ENCODE peak calls at places on chromosome 7, in nine cellular contexts. S is lower lobe of right lung, J is cardiac muscle cell, Y is heart right ventricle, G is left ventricle myocardium inferior, O is pancreas, T is Panc1, Q is colonic mucosa, A is neural progenitor cell. U is an unnamed sample.

GRCh38 chr7:98396768-98397167 is 4.1 kb downstream of the BAIAP2L1 start:
- DNase-seq in S (no peak), J (no peak), Y (no peak), G (no peak), O (no peak), T (no peak), Q (no peak), A (no peak), U (no peak)

GRCh38 chr7:87395442-87396020 is 50.1 kb downstream of the CROT start:
- DNase-seq in S (no peak), J (no peak), Y (no peak), G (no peak), O (no peak), T (no peak), Q (no peak), A (no peak), U (no peak)

GRCh38 chr7:23607130-23607529 is 9.9 kb downstream of the CCDC126 start:
- DNase-seq in S (no peak), J (no peak), Y (no peak), G (no peak), O (no peak), T (no peak), Q (no peak), A (no peak), U (no peak)

GRCh38 chr7:24609059-24609458 is 35.8 kb downstream of the PALS2 start:
- DNase-seq in S (no peak), J (peak; percentile 13), Y (no peak), G (no peak), O (no peak), T (no peak), Q (no peak), A (no peak), U (no peak)

GRCh38 chr7:44289341-44290249 is 35.8 kb downstream of the CAMK2B start:
- DNase-seq in S (peak; percentile 32), J (peak; percentile 43), Y (no peak), G (peak; percentile 30), O (no peak), T (no peak), Q (no peak), A (no peak), U (peak; percentile 69)

GRCh38 chr7:104231054-104232046 is 23.5 kb upstream of the ORC5 start:
- DNase-seq in S (peak; percentile 45), J (peak; percentile 70), Y (peak; percentile 22), G (no peak), O (peak; percentile 46), T (peak; percentile 57), Q (peak; percentile 30), A (peak; percentile 80), U (peak; percentile 28)

GRCh38 chr7:30869794-30870491 is 41.7 kb upstream of the AQP1 start:
- DNase-seq in S (no peak), J (peak; percentile 15), Y (peak; percentile 75), G (peak; percentile 42), O (no peak), T (no peak), Q (no peak), A (no peak), U (peak; percentile 34)

GRCh38 chr7:43782768-43783555 is 24.5 kb downstream of the BLVRA start:
- DNase-seq in S (no peak), J (no peak), Y (no peak), G (no peak), O (no peak), T (no peak), Q (no peak), A (no peak), U (no peak)

GRCh38 chr7:19122018-19122588 is 4.7 kb upstream of the TWIST1 start:
- DNase-seq in S (no peak), J (peak; percentile 77), Y (no peak), G (no peak), O (no peak), T (peak; percentile 22), Q (no peak), A (peak; percentile 69), U (no peak)

GRCh38 chr7:8190121-8190895 is 71.7 kb downstream of the ICA1 start:
- DNase-seq in S (no peak), J (peak; percentile 60), Y (peak; percentile 53), G (no peak), O (peak; percentile 18), T (peak; percentile 46), Q (peak; percentile 62), A (peak; percentile 78), U (no peak)

GRCh38 chr7:151435103-151435916 is 4.6 kb downstream of the CRYGN start:
- DNase-seq in S (no peak), J (no peak), Y (no peak), G (no peak), O (no peak), T (no peak), Q (no peak), A (no peak), U (no peak)

GRCh38 chr7:135447783-135448182 is 62.1 kb downstream of the CNOT4 start:
- DNase-seq in S (no peak), J (no peak), Y (no peak), G (no peak), O (no peak), T (no peak), Q (no peak), A (no peak), U (peak; percentile 23)

GRCh38 chr7:106109521-106110237 is 2.4 kb downstream of the SYPL1 start:
- DNase-seq in S (no peak), J (no peak), Y (no peak), G (no peak), O (no peak), T (no peak), Q (no peak), A (no peak), U (no peak)

GRCh38 chr7:20519641-20520040 is 95.8 kb upstream of the ABCB5 start:
- DNase-seq in S (no peak), J (no peak), Y (no peak), G (no peak), O (no peak), T (no peak), Q (no peak), A (no peak), U (no peak)

GRCh38 chr7:120995659-120996058 is 7.1 kb downstream of the CPED1 start:
- DNase-seq in S (no peak), J (no peak), Y (no peak), G (no peak), O (no peak), T (no peak), Q (no peak), A (no peak), U (no peak)
- H3K4me1 ChIP-seq in S (peaks cover 52% of the 10 kb centered on the region), J (no peaks in the 10 kb centered on the region), Y (peaks cover 99% of the 10 kb centered on the region), G (peaks cover 95% of the 10 kb centered on the region), O (no peaks in the 10 kb centered on the region), T (no peaks in the 10 kb centered on the region), Q (no peaks in the 10 kb centered on the region), A (no peaks in the 10 kb centered on the region), U (peaks cover 4% of the 10 kb centered on the region)

DNA sequence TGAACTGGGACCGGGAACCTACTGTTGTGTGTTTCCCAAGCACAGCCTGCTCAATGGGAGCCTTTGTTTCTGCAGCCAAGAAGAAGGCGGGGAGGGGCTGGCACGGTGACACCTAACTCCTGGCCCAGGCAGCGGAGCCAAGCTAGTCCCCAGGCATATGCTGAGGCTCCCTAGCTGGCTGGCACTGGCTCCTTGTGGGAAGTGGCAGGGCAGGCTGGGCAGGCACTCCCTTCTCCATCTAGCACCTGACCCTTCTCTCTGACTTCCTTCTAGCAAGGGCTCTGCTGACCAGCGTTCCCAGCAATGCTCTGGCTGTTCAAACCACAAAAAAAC is 325.0 kb downstream of the PLXNA4 start:
- DNase-seq in S (peak; percentile 90), J (peak; percentile 21), Y (peak; percentile 63), G (peak; percentile 80), O (peak; percentile 94), T (no peak), Q (peak; percentile 89), A (peak; percentile 60), U (peak; percentile 90)
- H3K27ac ChIP-seq in S (no peak overlapping the region), J (no peak overlapping the region), Y (no peak overlapping the region), G (no peak overlapping the region), O (peak overlapping the region; percentile 78), T (no peak overlapping the region), Q (peak overlapping the region; percentile 71), A (no peak overlapping the region), U (no peak overlapping the region)

DNA sequence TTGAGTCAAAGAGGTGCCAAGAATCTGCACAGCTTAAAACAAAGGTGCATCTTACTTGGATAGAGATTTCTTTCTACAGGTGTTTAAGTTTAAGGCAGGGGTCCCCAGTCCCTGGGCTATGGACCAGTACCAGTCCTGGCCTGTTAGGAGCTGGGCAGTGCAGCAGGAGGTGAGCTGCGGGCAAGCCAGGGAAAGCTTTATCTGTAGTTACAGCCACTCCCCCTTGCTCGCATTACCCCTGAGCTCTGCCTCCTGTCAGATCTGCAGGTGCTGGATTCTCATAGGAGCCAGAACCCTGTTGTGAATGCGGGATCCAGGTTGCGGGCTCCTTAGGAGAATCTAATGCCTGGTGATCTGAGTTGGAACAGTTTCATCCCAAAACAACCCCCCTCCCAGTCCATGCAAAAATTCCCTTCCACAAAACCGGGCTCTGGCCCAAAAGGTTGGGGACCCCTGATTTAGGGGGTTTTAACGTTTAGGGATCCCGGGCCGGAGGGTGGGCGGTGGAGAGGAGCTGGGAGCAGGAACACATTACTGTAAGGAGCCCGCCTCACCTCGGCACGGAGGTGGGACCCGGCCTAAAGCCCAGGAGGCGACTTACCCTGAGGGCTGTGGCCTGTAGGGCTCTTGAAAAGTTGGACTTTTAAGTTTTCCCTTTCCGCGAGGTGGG is 60.2 kb downstream of the ZNF467 start:
- DNase-seq in S (peak; percentile 28), J (no peak), Y (no peak), G (no peak), O (no peak), T (no peak), Q (no peak), A (no peak), U (no peak)
- H3K9me3 ChIP-seq in S (peaks cover 17% of the 10 kb centered on the region), J (no peaks in the 10 kb centered on the region), Y (no peaks in the 10 kb centered on the region), G (peaks cover 42% of the 10 kb centered on the region), O (no peaks in the 10 kb centered on the region), T (peaks cover 14% of the 10 kb centered on the region), Q (peaks cover 7% of the 10 kb centered on the region), A (peaks cover 18% of the 10 kb centered on the region), U (no peaks in the 10 kb centered on the region)

GRCh38 chr7:27872281-27873005 is 132.5 kb downstream of the TAX1BP1 start:
- DNase-seq in S (no peak), J (peak; percentile 7), Y (no peak), G (no peak), O (no peak), T (no peak), Q (no peak), A (no peak), U (no peak)
- H3K4me1 ChIP-seq in S (peaks cover 13% of the 10 kb centered on the region), J (no peaks in the 10 kb centered on the region), Y (peaks cover 11% of the 10 kb centered on the region), G (peaks cover 24% of the 10 kb centered on the region), O (peaks cover 34% of the 10 kb centered on the region), T (no peaks in the 10 kb centered on the region), Q (peaks cover 13% of the 10 kb centered on the region), A (peaks cover 4% of the 10 kb centered on the region), U (peaks cover 8% of the 10 kb centered on the region)

DNA sequence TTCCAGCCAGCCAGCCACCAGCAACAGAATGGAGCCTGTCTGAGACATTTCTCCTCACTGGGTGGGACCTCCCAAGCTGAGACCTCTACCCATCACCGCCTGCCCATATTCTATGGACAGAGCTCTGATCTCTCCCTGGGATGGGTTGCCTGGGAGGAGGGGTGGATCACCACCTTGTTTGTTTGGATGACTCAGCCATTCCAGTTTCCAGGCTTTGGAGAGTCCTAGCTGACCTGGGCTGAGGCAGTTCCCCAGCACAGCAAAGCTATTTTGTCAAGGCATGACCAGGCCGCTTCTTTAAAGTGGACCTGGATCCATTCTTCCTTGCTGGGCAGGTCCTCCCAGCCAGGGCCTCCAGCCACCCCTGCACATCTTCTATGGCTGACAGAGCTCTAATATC is 982.3 kb downstream of the DNAJB9 start:
- DNase-seq in S (no peak), J (no peak), Y (no peak), G (no peak), O (no peak), T (no peak), Q (no peak), A (no peak), U (no peak)
- H3K27ac ChIP-seq in S (no peak overlapping the region), J (no peak overlapping the region), Y (no peak overlapping the region), G (no peak overlapping the region), O (no peak overlapping the region), T (no peak overlapping the region), Q (no peak overlapping the region), A (no peak overlapping the region), U (no peak overlapping the region)

GRCh38 chr7:85489498-85489897 is 302.6 kb upstream of the SEMA3D start:
- DNase-seq in S (no peak), J (peak; percentile 74), Y (no peak), G (no peak), O (no peak), T (no peak), Q (no peak), A (no peak), U (no peak)
- H3K9me3 ChIP-seq in S (no peaks in the 10 kb centered on the region), J (no peaks in the 10 kb centered on the region), Y (no peaks in the 10 kb centered on the region), G (peaks cover 14% of the 10 kb centered on the region), O (no peaks in the 10 kb centered on the region), T (no peaks in the 10 kb centered on the region), Q (no peaks in the 10 kb centered on the region), A (no peaks in the 10 kb centered on the region), U (no peaks in the 10 kb centered on the region)